ENCODE peak calls at places on chromosomes 6 and 20, in nine cellular contexts. W is upper lobe of left lung, F is sigmoid colon, O is HCT116, I is SK-N-SH, Z is esophagus muscularis mucosa, N is endothelial cell of umbilical vein, R is H1, B is GM23338. V is an unnamed sample.

GRCh38 chr20:64080013-64080812 is at the start of gene OPRL1:
- DNase-seq in O (no peak), W (peak; percentile 41), B (peak; percentile 47), F (no peak), R (no peak), I (no peak), N (peak; percentile 34), Z (no peak), V (no peak)

GRCh38 chr6:147283460-147283859 is 79.2 kb downstream of the STXBP5 start:
- DNase-seq in Z (no peak), I (no peak), W (no peak), B (no peak), R (no peak), F (no peak), N (no peak), O (no peak), V (no peak)

GRCh38 chr6:152218887-152219286 is 411.4 kb downstream of the ESR1 start:
- DNase-seq in O (no peak), B (no peak), I (no peak), R (no peak), W (no peak), N (no peak), F (no peak), Z (no peak), V (no peak)

GRCh38 chr20:5722927-5723326 is 27.3 kb upstream of the SHLD1 start:
- DNase-seq in I (no peak), R (no peak), F (no peak), W (peak; percentile 27), N (no peak), Z (no peak), B (no peak), O (no peak), V (no peak)

GRCh38 chr6:47832386-47833080 is 50.7 kb downstream of the OPN5 start:
- DNase-seq in R (no peak), O (no peak), F (no peak), N (no peak), W (no peak), I (no peak), B (no peak), Z (no peak), V (no peak)

GRCh38 chr6:83169096-83169495 is 24.0 kb downstream of the PGM3 start:
- DNase-seq in I (no peak), F (no peak), O (no peak), B (no peak), N (no peak), R (no peak), W (no peak), Z (no peak), V (no peak)

GRCh38 chr20:57091748-57092111 is 174.7 kb downstream of the BMP7 start:
- DNase-seq in O (no peak), Z (no peak), I (no peak), N (no peak), R (no peak), F (no peak), B (no peak), W (no peak), V (no peak)

GRCh38 chr6:33207569-33208088 is 671 bp upstream of the RING1 start:
- DNase-seq in B (peak; percentile 73), I (peak; percentile 81), O (no peak), W (peak; percentile 32), R (no peak), N (peak; percentile 60), F (peak; percentile 82), Z (no peak), V (no peak)

GRCh38 chr20:61579908-61580307 is 327.8 kb downstream of the CDH4 start:
- DNase-seq in Z (no peak), R (no peak), W (no peak), N (no peak), F (no peak), B (no peak), O (no peak), I (no peak), V (no peak)

GRCh38 chr20:61583356-61583755 is 331.3 kb downstream of the CDH4 start:
- DNase-seq in W (no peak), R (no peak), N (no peak), I (no peak), O (no peak), Z (no peak), B (no peak), F (no peak), V (no peak)

GRCh38 chr20:61581825-61582188 is 329.7 kb downstream of the CDH4 start:
- DNase-seq in I (no peak), O (no peak), R (no peak), N (no peak), F (no peak), Z (no peak), B (peak; percentile 33), W (no peak), V (no peak)

GRCh38 chr20:61582196-61582923 is 330.3 kb downstream of the CDH4 start:
- DNase-seq in F (no peak), Z (no peak), B (no peak), N (no peak), O (no peak), W (no peak), I (no peak), R (no peak), V (no peak)

DNA sequence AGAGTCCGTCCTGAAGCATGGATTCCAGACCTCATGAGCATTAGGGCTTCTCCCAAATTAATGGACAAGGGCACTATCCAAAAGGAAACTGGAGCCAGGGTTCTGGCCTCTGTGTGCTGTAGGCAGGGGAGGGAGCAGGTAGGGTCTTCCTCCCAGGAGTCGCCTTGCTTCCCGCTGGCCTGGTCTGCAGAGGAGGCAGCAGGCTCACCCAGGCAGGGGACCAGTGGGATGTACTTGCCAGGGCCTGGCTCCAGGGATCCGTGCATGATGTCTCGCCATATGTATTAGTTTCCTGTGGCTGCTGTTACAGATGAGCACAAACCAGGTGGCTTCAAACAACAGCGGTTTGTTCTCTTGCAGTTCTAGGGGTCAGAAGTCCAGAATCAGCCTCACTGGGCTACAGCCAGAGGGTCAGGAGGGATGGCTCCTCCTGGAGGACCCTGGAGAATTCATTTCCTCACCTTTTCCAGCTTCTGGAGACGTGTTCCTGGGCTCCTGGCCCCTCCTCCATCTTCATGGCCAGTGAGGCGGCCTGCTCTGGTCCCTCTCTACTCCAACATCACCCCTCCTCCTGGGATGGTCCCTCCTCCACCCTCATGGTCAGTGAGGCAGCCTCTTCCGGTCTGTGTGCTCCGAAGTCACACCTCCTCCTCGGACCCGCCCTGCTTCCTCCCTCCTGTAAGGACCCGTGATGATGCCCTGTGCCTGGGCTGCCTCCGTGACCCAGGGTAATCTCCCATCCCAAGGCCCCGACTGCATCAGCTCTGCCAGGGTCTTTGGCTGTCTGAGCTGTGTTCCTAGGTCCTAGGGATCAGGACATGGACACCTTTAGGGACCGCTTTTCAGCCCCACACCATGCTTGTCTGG is 329.1 kb downstream of the CDH4 start:
- DNase-seq in B (no peak), O (no peak), W (no peak), R (no peak), Z (no peak), I (no peak), F (no peak), N (no peak), V (no peak)
- H3K27me3 ChIP-seq in B (peaks cover 4% of the 10 kb centered on the region), O (no peaks in the 10 kb centered on the region), W (no peaks in the 10 kb centered on the region), R (peaks cover 9% of the 10 kb centered on the region), Z (no peaks in the 10 kb centered on the region), I (no peaks in the 10 kb centered on the region), F (peaks cover 6% of the 10 kb centered on the region), N (no peaks in the 10 kb centered on the region), V (no peaks in the 10 kb centered on the region)

GRCh38 chr6:160766657-160767018 is 64.6 kb downstream of the PLG start:
- DNase-seq in O (no peak), Z (no peak), I (no peak), B (no peak), W (no peak), F (no peak), N (no peak), R (no peak), V (no peak)

GRCh38 chr6:160765412-160765811 is 63.4 kb downstream of the PLG start:
- DNase-seq in N (no peak), Z (no peak), W (no peak), I (no peak), O (no peak), F (no peak), R (no peak), B (peak; percentile 55), V (no peak)

GRCh38 chr6:160768101-160768500 is 66.1 kb downstream of the PLG start:
- DNase-seq in R (no peak), F (no peak), O (no peak), B (no peak), N (no peak), W (no peak), Z (peak; percentile 62), I (no peak), V (no peak)

GRCh38 chr6:160767647-160768019 is 65.6 kb downstream of the PLG start:
- DNase-seq in N (no peak), W (no peak), F (no peak), O (no peak), B (no peak), I (no peak), R (no peak), Z (no peak), V (no peak)

GRCh38 chr6:160767019-160767646 is 65.1 kb downstream of the PLG start:
- DNase-seq in I (peak; percentile 84), B (peak; percentile 87), O (no peak), N (peak; percentile 9), R (peak; percentile 46), W (peak; percentile 64), F (peak; percentile 87), Z (peak; percentile 92), V (no peak)
- TF ChIP-seq POLR2AphosphoS5 in I (no peak), B (no peak), O (no peak), N (no peak), R (no peak), W (peak; percentile 45), F (no peak), Z (peak; percentile 42), V (no peak)

DNA sequence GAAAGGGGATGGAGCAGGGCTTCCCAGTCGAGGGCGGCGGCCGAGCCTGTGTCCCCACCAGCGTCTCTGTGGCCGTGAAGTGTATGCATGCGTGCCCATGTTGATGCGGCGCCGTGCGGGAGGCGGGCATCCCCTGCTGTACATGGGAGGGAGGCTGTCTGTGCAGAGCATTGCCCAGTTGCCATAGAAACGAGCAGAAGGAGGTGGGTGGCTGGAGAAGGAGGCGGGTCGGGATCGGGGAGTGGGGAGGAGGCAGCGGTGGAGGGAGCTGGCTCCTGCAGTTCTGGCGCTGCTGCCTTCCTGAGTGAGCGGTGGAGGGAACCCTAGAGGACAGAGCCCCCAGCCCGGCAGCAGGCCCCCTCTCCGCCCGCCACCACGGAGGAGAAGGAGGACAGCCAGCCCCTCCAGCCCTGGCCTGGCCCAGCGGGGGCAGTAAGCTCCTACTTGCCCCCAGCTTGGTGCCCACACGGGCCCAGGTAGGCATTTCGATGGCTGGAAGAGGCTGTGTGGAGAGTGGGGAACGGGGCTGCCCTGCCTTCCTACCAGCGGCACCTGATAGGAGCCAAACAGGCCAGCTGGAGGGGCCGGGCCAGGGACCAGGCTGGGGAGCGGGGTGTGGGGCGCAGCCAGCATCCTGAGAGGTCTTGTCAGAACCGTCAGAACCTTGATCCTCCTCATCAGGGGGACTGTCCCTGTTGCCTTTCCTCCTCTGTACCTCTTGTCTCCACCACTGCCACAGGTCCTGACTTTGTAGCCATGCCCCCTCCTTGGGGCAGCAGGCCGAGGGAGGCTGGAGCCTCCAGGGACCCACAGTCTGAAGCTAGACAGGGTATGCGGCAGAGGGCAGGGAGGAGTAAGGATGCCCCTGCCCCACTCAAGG is 41.3 kb downstream of the SPDEF start:
- DNase-seq in R (no peak), B (peak; percentile 84), O (no peak), Z (no peak), I (peak; percentile 94), F (peak; percentile 56), W (no peak), N (no peak), V (no peak)
- H3K27me3 ChIP-seq in R (peaks cover 6% of the 10 kb centered on the region), B (no peaks in the 10 kb centered on the region), O (no peaks in the 10 kb centered on the region), Z (no peaks in the 10 kb centered on the region), I (no peaks in the 10 kb centered on the region), F (peaks cover 5% of the 10 kb centered on the region), W (peaks cover 6% of the 10 kb centered on the region), N (peaks cover 18% of the 10 kb centered on the region), V (peaks cover 5% of the 10 kb centered on the region)

GRCh38 chr6:111478749-111479148 is 4.3 kb downstream of the REV3L start:
- DNase-seq in O (peak; percentile 35), F (no peak), W (no peak), Z (no peak), R (no peak), B (peak; percentile 95), N (peak; percentile 70), I (no peak), V (no peak)
- TF ChIP-seq POLR2AphosphoS5 in O (no peak), F (no peak), W (no peak), Z (no peak), R (peak; percentile 69), B (peak; percentile 79), N (no peak), I (no peak), V (no peak)

V was measured in HL-60.